ENCODE peak calls at places on chromosome 22, in seven cellular contexts. K is ACHN; T is GM19239; P is GM13976; Y is putamen; H is aorta; J is stimulated activated CD8-positive, alpha-beta memory T cell treated with anti-CD3 and anti-CD28 coated beads, Interleukin-7, amount 100 ng/mL, for 48 hours. O is an unnamed sample.

GRCh38 chr22:39317084-39317755 is 2.2 kb downstream of the RPL3 start:
- DNase-seq in K (no peak), T (no peak), P (no peak), Y (no peak), H (peak; percentile 41), J (no peak), O (no peak)

GRCh38 chr22:21641417-21641794 is 696 bp upstream of the SDF2L1 start:
- DNase-seq in K (peak; percentile 61), T (no peak), P (peak; percentile 54), Y (peak; percentile 40), H (no peak), J (no peak), O (no peak)

GRCh38 chr22:31089101-31090100 is 8.3 kb downstream of the SMTN start:
- DNase-seq in K (peak; percentile 19), T (peak; percentile 79), P (peak; percentile 84), Y (no peak), H (no peak), J (no peak), O (peak; percentile 20)

GRCh38 chr22:47292546-47293320 is 530.3 kb downstream of the TBC1D22A start:
- DNase-seq in K (no peak), T (no peak), P (no peak), Y (no peak), H (no peak), J (no peak), O (no peak)

GRCh38 chr22:49207008-49207775 is 620.5 kb downstream of the BRD1 start:
- DNase-seq in K (no peak), T (no peak), P (no peak), Y (no peak), H (peak; percentile 35), J (no peak), O (no peak)

GRCh38 chr22:39967996-39968968 is 8.1 kb downstream of the TMA7B start:
- DNase-seq in K (no peak), T (no peak), P (no peak), Y (peak; percentile 17), H (no peak), J (no peak), O (no peak)

GRCh38 chr22:33986167-33986771 is 66.0 kb upstream of the LARGE1 start:
- DNase-seq in K (no peak), T (peak; percentile 12), P (peak; percentile 34), Y (no peak), H (no peak), J (no peak), O (no peak)

GRCh38 chr22:47375621-47376321 is 613.3 kb downstream of the TBC1D22A start:
- DNase-seq in K (no peak), T (no peak), P (no peak), Y (no peak), H (peak; percentile 41), J (no peak), O (no peak)

GRCh38 chr22:18965526-18966421 is 29.7 kb upstream of the PRODH start:
- DNase-seq in K (no peak), T (no peak), P (no peak), Y (peak; percentile 41), H (peak; percentile 72), J (no peak), O (no peak)

GRCh38 chr22:17841836-17842235 is 67.6 kb upstream of the BID start:
- DNase-seq in K (no peak), T (no peak), P (no peak), Y (no peak), H (no peak), J (no peak), O (no peak)

GRCh38 chr22:43186272-43187170 is at the start of gene TTLL12:
- DNase-seq in K (peak; percentile 50), T (peak; percentile 82), P (peak; percentile 92), Y (peak; percentile 48), H (no peak), J (peak; percentile 23), O (no peak)

GRCh38 chr22:44620841-44621382 is 81.1 kb upstream of the PRR5 start:
- DNase-seq in K (no peak), T (no peak), P (no peak), Y (no peak), H (no peak), J (no peak), O (no peak)

GRCh38 chr22:46043339-46043738 is 66.4 kb upstream of the WNT7B start:
- DNase-seq in K (no peak), T (no peak), P (no peak), Y (no peak), H (peak; percentile 42), J (no peak), O (no peak)

GRCh38 chr22:24592144-24592845 is 578 bp downstream of the LRRC75B start:
- DNase-seq in K (no peak), T (peak; percentile 44), P (peak; percentile 64), Y (no peak), H (peak; percentile 82), J (no peak), O (no peak)

GRCh38 chr22:17629646-17630045 is 1.1 kb upstream of the ATP6V1E1 start:
- DNase-seq in K (no peak), T (no peak), P (no peak), Y (no peak), H (no peak), J (no peak), O (no peak)

GRCh38 chr22:23984430-23984829 is 4.5 kb downstream of the GSTT2 start:
- DNase-seq in K (peak; percentile 16), T (peak; percentile 28), P (no peak), Y (peak; percentile 22), H (no peak), J (no peak), O (peak; percentile 11)

GRCh38 chr22:27561301-27561820 is 240.2 kb downstream of the MN1 start:
- DNase-seq in K (no peak), T (no peak), P (no peak), Y (no peak), H (no peak), J (no peak), O (no peak)

GRCh38 chr22:37202706-37203105 is 9.6 kb downstream of the SSTR3 start:
- DNase-seq in K (no peak), T (no peak), P (no peak), Y (no peak), H (peak; percentile 61), J (no peak), O (no peak)

GRCh38 chr22:44289429-44290171 is 23.2 kb downstream of the SHISAL1 start:
- DNase-seq in K (no peak), T (no peak), P (no peak), Y (no peak), H (no peak), J (no peak), O (no peak)

GRCh38 chr22:19615001-19615461 is 90.8 kb upstream of the CLDN5 start:
- DNase-seq in K (no peak), T (no peak), P (no peak), Y (no peak), H (peak; percentile 33), J (no peak), O (no peak)

O was measured in NCI-H1694.